ENCODE peak calls at places on chromosome 18, in six cellular contexts. One of them, this sample, is unnamed.

GRCh38 chr18:76458522-76459311 is 36.3 kb downstream of the ZNF516 start:
- DNase-seq in cardiac fibroblast: no peak
- DNase-seq in GM03348: no peak
- DNase-seq in activated T-helper 1 cell treated with anti-CD3 and anti-CD28 coated beads, Interleukin-2, amount 50 U/mL, for 16 hours: no peak
- DNase-seq in OCI-LY7: no peak
- DNase-seq in NCI-H1436: no peak
- DNase-seq in this sample: no peak

GRCh38 chr18:79717555-79718074 is 38.0 kb downstream of the CTDP1 start:
- DNase-seq in activated T-helper 1 cell treated with anti-CD3 and anti-CD28 coated beads, Interleukin-2, amount 50 U/mL, for 16 hours: no peak
- DNase-seq in GM03348: no peak
- DNase-seq in OCI-LY7: no peak
- DNase-seq in cardiac fibroblast: no peak
- DNase-seq in NCI-H1436: no peak
- DNase-seq in this sample: no peak

GRCh38 chr18:34358923-34359322 is 134.2 kb upstream of the NOL4 start:
- DNase-seq in GM03348: no peak
- DNase-seq in activated T-helper 1 cell treated with anti-CD3 and anti-CD28 coated beads, Interleukin-2, amount 50 U/mL, for 16 hours: no peak
- DNase-seq in NCI-H1436: no peak
- DNase-seq in cardiac fibroblast: no peak
- DNase-seq in OCI-LY7: no peak
- DNase-seq in this sample: no peak

GRCh38 chr18:58158008-58158407 is 114.0 kb downstream of the NEDD4L start:
- DNase-seq in NCI-H1436: no peak
- DNase-seq in cardiac fibroblast: no peak
- DNase-seq in activated T-helper 1 cell treated with anti-CD3 and anti-CD28 coated beads, Interleukin-2, amount 50 U/mL, for 16 hours: no peak
- DNase-seq in OCI-LY7: no peak
- DNase-seq in GM03348: no peak
- DNase-seq in this sample: no peak

GRCh38 chr18:36083729-36084128 is 16.4 kb upstream of the RPRD1A start:
- DNase-seq in activated T-helper 1 cell treated with anti-CD3 and anti-CD28 coated beads, Interleukin-2, amount 50 U/mL, for 16 hours: no peak
- DNase-seq in OCI-LY7: peak; percentile 23
- DNase-seq in cardiac fibroblast: no peak
- DNase-seq in GM03348: no peak
- DNase-seq in NCI-H1436: no peak
- DNase-seq in this sample: no peak

GRCh38 chr18:25230658-25231326 is 121.2 kb downstream of the ZNF521 start:
- DNase-seq in cardiac fibroblast: peak; percentile 94
- DNase-seq in NCI-H1436: no peak
- DNase-seq in GM03348: peak; percentile 81
- DNase-seq in OCI-LY7: no peak
- DNase-seq in activated T-helper 1 cell treated with anti-CD3 and anti-CD28 coated beads, Interleukin-2, amount 50 U/mL, for 16 hours: no peak
- DNase-seq in this sample: no peak

GRCh38 chr18:48782381-48782841 is 168.4 kb downstream of the SMAD7 start:
- DNase-seq in GM03348: peak; percentile 63
- DNase-seq in OCI-LY7: no peak
- DNase-seq in NCI-H1436: no peak
- DNase-seq in cardiac fibroblast: peak; percentile 37
- DNase-seq in activated T-helper 1 cell treated with anti-CD3 and anti-CD28 coated beads, Interleukin-2, amount 50 U/mL, for 16 hours: no peak
- DNase-seq in this sample: no peak

GRCh38 chr18:28594034-28594433 is 417.1 kb upstream of the CDH2 start:
- DNase-seq in OCI-LY7: no peak
- DNase-seq in cardiac fibroblast: no peak
- DNase-seq in activated T-helper 1 cell treated with anti-CD3 and anti-CD28 coated beads, Interleukin-2, amount 50 U/mL, for 16 hours: no peak
- DNase-seq in NCI-H1436: no peak
- DNase-seq in GM03348: no peak
- DNase-seq in this sample: no peak

GRCh38 chr18:44802508-44802907 is 121.8 kb downstream of the SETBP1 start:
- DNase-seq in GM03348: peak; percentile 17
- DNase-seq in NCI-H1436: no peak
- DNase-seq in activated T-helper 1 cell treated with anti-CD3 and anti-CD28 coated beads, Interleukin-2, amount 50 U/mL, for 16 hours: no peak
- DNase-seq in OCI-LY7: no peak
- DNase-seq in cardiac fibroblast: no peak
- DNase-seq in this sample: no peak

GRCh38 chr18:40473221-40473620 is 1481.8 kb upstream of the PIK3C3 start:
- DNase-seq in NCI-H1436: no peak
- DNase-seq in OCI-LY7: no peak
- DNase-seq in cardiac fibroblast: no peak
- DNase-seq in activated T-helper 1 cell treated with anti-CD3 and anti-CD28 coated beads, Interleukin-2, amount 50 U/mL, for 16 hours: no peak
- DNase-seq in GM03348: no peak
- DNase-seq in this sample: no peak

GRCh38 chr18:21735452-21736015 is 5.1 kb upstream of the MIB1 start:
- DNase-seq in OCI-LY7: no peak
- DNase-seq in cardiac fibroblast: peak; percentile 58
- DNase-seq in NCI-H1436: no peak
- DNase-seq in activated T-helper 1 cell treated with anti-CD3 and anti-CD28 coated beads, Interleukin-2, amount 50 U/mL, for 16 hours: peak; percentile 15
- DNase-seq in GM03348: no peak
- DNase-seq in this sample: no peak

GRCh38 chr18:23658296-23658695 is 4.4 kb downstream of the ANKRD29 start:
- DNase-seq in GM03348: peak; percentile 46
- DNase-seq in cardiac fibroblast: no peak
- DNase-seq in OCI-LY7: no peak
- DNase-seq in activated T-helper 1 cell treated with anti-CD3 and anti-CD28 coated beads, Interleukin-2, amount 50 U/mL, for 16 hours: no peak
- DNase-seq in NCI-H1436: no peak
- DNase-seq in this sample: no peak

GRCh38 chr18:51621103-51621969 is 423.9 kb upstream of the MEX3C start:
- DNase-seq in activated T-helper 1 cell treated with anti-CD3 and anti-CD28 coated beads, Interleukin-2, amount 50 U/mL, for 16 hours: no peak
- DNase-seq in cardiac fibroblast: peak; percentile 83
- DNase-seq in NCI-H1436: peak; percentile 59
- DNase-seq in GM03348: peak; percentile 71
- DNase-seq in OCI-LY7: peak; percentile 18
- DNase-seq in this sample: no peak

GRCh38 chr18:64330976-64331375 is 182.1 kb upstream of the LINC00305 start:
- DNase-seq in OCI-LY7: no peak
- DNase-seq in NCI-H1436: no peak
- DNase-seq in GM03348: no peak
- DNase-seq in cardiac fibroblast: no peak
- DNase-seq in activated T-helper 1 cell treated with anti-CD3 and anti-CD28 coated beads, Interleukin-2, amount 50 U/mL, for 16 hours: no peak
- DNase-seq in this sample: no peak

GRCh38 chr18:12287684-12288405 is 20.2 kb upstream of the TUBB6 start:
- DNase-seq in NCI-H1436: no peak
- DNase-seq in activated T-helper 1 cell treated with anti-CD3 and anti-CD28 coated beads, Interleukin-2, amount 50 U/mL, for 16 hours: no peak
- DNase-seq in GM03348: peak; percentile 94
- DNase-seq in cardiac fibroblast: peak; percentile 81
- DNase-seq in OCI-LY7: no peak
- DNase-seq in this sample: no peak

GRCh38 chr18:31103423-31103822 is 1.2 kb upstream of the DSC2 start:
- DNase-seq in NCI-H1436: no peak
- DNase-seq in activated T-helper 1 cell treated with anti-CD3 and anti-CD28 coated beads, Interleukin-2, amount 50 U/mL, for 16 hours: no peak
- DNase-seq in OCI-LY7: no peak
- DNase-seq in cardiac fibroblast: no peak
- DNase-seq in GM03348: no peak
- DNase-seq in this sample: no peak

GRCh38 chr18:63757541-63757940 is 17.7 kb upstream of the SERPINB7 start:
- DNase-seq in NCI-H1436: no peak
- DNase-seq in OCI-LY7: no peak
- DNase-seq in cardiac fibroblast: no peak
- DNase-seq in activated T-helper 1 cell treated with anti-CD3 and anti-CD28 coated beads, Interleukin-2, amount 50 U/mL, for 16 hours: no peak
- DNase-seq in GM03348: no peak
- DNase-seq in this sample: no peak

GRCh38 chr18:47585914-47586313 is 334.5 kb upstream of the SKOR2 start:
- DNase-seq in OCI-LY7: no peak
- DNase-seq in NCI-H1436: no peak
- DNase-seq in cardiac fibroblast: no peak
- DNase-seq in GM03348: no peak
- DNase-seq in activated T-helper 1 cell treated with anti-CD3 and anti-CD28 coated beads, Interleukin-2, amount 50 U/mL, for 16 hours: no peak
- DNase-seq in this sample: no peak

This sample was measured in cortex of kidney.